ENCODE peak calls at places on chromosomes 11 and 22, in eight cellular contexts. F, N, O, J, E, Q, D and P are unnamed samples.

GRCh38 chr11:102527701-102528100 is 2.8 kb downstream of the MMP7 start:
- DNase-seq in F (no peak), N (no peak), O (no peak), J (no peak), E (no peak), Q (peak), D (no peak), P (no peak)

GRCh38 chr11:111283945-111284481 is 14.3 kb upstream of the POU2AF3 start:
- DNase-seq in F (peak), N (no peak), O (peak), J (no peak), E (no peak), Q (no peak), D (no peak), P (no peak)

GRCh38 chr11:114169321-114169749 is 109.8 kb downstream of the ZBTB16 start:
- DNase-seq in F (no peak), N (peak), O (no peak), J (no peak), E (no peak), Q (peak), D (no peak), P (no peak)

GRCh38 chr11:8247312-8247711 is 16.4 kb downstream of the LMO1 start:
- DNase-seq in F (peak), N (no peak), O (peak), J (no peak), E (peak), Q (no peak), D (no peak), P (peak)

GRCh38 chr11:66443602-66444001 is 5.0 kb upstream of the MRPL11 start:
- DNase-seq in F (no peak), N (peak), O (no peak), J (no peak), E (peak), Q (peak), D (no peak), P (no peak)

GRCh38 chr11:117328414-117329010 is 858 bp downstream of the CEP164 start:
- DNase-seq in F (no peak), N (peak), O (no peak), J (no peak), E (peak), Q (peak), D (no peak), P (peak)

GRCh38 chr11:83272627-83273026 is 13.5 kb downstream of the CCDC90B start:
- DNase-seq in F (no peak), N (peak), O (no peak), J (no peak), E (peak), Q (peak), D (no peak), P (no peak)

GRCh38 chr11:62921201-62921572 is at the start of gene CHRM1:
- DNase-seq in F (peak), N (no peak), O (peak), J (no peak), E (no peak), Q (no peak), D (no peak), P (no peak)

GRCh38 chr22:46259374-46259773 is 3.8 kb downstream of the PKDREJ start:
- DNase-seq in F (no peak), N (no peak), O (no peak), J (no peak), E (no peak), Q (no peak), D (no peak), P (no peak)

GRCh38 chr11:119337581-119338317 is 2.9 kb downstream of the C1QTNF5 start:
- DNase-seq in F (peak), N (peak), O (peak), J (no peak), E (peak), Q (peak), D (no peak), P (no peak)

GRCh38 chr11:22725079-22725478 is 58.7 kb downstream of the GAS2 start:
- DNase-seq in F (no peak), N (no peak), O (no peak), J (no peak), E (peak), Q (no peak), D (no peak), P (no peak)

GRCh38 chr11:108983621-108984020 is 318.8 kb downstream of the DDX10 start:
- DNase-seq in F (no peak), N (no peak), O (no peak), J (no peak), E (no peak), Q (peak), D (no peak), P (no peak)

GRCh38 chr11:35487532-35488078 is 37.8 kb downstream of the PAMR1 start:
- DNase-seq in F (peak), N (peak), O (peak), J (no peak), E (peak), Q (peak), D (no peak), P (no peak)

GRCh38 chr11:92880391-92880790 is 89.1 kb upstream of the MTNR1B start:
- DNase-seq in F (no peak), N (no peak), O (no peak), J (no peak), E (peak), Q (no peak), D (no peak), P (no peak)

GRCh38 chr11:69433741-69434140 is 47.7 kb upstream of the LINC01488 start:
- DNase-seq in F (no peak), N (no peak), O (no peak), J (no peak), E (no peak), Q (no peak), D (no peak), P (no peak)

GRCh38 chr11:14075118-14075601 is 112.6 kb downstream of the SPON1 start:
- DNase-seq in F (peak), N (no peak), O (no peak), J (peak), E (no peak), Q (no peak), D (no peak), P (no peak)

DNA sequence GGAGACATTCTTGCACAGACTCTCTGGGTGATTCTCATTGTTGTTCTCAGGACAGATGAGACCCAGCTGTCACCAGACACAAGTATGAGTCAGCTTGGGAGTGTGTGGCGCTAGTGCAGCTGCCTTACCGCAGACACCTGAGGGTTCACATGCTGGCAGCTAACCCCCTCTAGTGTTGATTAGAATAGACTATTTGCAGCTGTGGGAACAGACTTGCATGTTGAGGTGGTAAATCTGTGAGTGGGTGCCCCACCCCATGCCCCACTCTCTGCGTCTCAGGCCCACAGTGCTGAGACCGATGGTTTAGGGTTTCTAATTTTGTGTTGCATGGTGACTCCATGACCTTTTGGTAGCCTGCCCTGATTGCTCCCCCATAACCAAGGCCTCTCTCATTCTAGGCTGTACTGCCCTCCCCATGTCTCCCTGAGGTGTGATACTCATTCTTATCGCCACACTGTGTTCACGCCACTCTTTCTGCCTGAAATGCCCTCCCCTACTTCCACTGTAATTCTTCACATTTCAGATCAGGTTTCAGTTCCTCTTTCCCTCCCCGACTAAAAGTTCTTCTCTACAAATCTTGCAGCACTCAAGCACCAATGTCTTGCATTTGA is 73.7 kb upstream of the KIRREL3 start:
- DNase-seq in F (peak), N (peak), O (peak), J (no peak), E (peak), Q (peak), D (peak), P (peak)
- TF ChIP-seq CTCF in F (peak), N (peak), O (no peak), J (no peak), E (no peak), Q (peak), D (peak), P (peak)

GRCh38 chr22:41238570-41239442 is 1.9 kb downstream of the CHADL start:
- DNase-seq in F (no peak), N (no peak), O (no peak), J (no peak), E (no peak), Q (no peak), D (no peak), P (no peak)
- H3K4me3 ChIP-seq in F (no peak), N (no peak), O (no peak), J (no peak), E (no peak), Q (no peak), D (no peak), P (no peak)

GRCh38 chr11:3341298-3341697 is 37.6 kb downstream of the ZNF195 start:
- DNase-seq in F (peak), N (peak), O (peak), J (peak), E (peak), Q (peak), D (peak), P (peak)
- TF ChIP-seq CTCF in F (peak), N (peak), O (peak), J (peak), E (peak), Q (peak), D (peak), P (peak)

GRCh38 chr11:16897460-16898061 is 116.7 kb downstream of the PLEKHA7 start:
- DNase-seq in F (peak), N (no peak), O (no peak), J (no peak), E (no peak), Q (no peak), D (no peak), P (no peak)

GRCh38 chr11:16899708-16900107 is 114.5 kb downstream of the PLEKHA7 start:
- DNase-seq in F (no peak), N (no peak), O (peak), J (no peak), E (no peak), Q (no peak), D (no peak), P (no peak)

GRCh38 chr11:16898274-16898985 is 115.8 kb downstream of the PLEKHA7 start:
- DNase-seq in F (no peak), N (no peak), O (no peak), J (no peak), E (no peak), Q (no peak), D (no peak), P (no peak)

GRCh38 chr11:16895306-16895705 is 118.9 kb downstream of the PLEKHA7 start:
- DNase-seq in F (no peak), N (no peak), O (no peak), J (no peak), E (no peak), Q (peak), D (no peak), P (no peak)

GRCh38 chr11:16896716-16897115 is 117.5 kb downstream of the PLEKHA7 start:
- DNase-seq in F (no peak), N (no peak), O (no peak), J (no peak), E (no peak), Q (no peak), D (no peak), P (no peak)
- H3K4me3 ChIP-seq in F (no peak), N (no peak), O (no peak), J (no peak), E (no peak), Q (no peak), D (no peak), P (no peak)

DNA sequence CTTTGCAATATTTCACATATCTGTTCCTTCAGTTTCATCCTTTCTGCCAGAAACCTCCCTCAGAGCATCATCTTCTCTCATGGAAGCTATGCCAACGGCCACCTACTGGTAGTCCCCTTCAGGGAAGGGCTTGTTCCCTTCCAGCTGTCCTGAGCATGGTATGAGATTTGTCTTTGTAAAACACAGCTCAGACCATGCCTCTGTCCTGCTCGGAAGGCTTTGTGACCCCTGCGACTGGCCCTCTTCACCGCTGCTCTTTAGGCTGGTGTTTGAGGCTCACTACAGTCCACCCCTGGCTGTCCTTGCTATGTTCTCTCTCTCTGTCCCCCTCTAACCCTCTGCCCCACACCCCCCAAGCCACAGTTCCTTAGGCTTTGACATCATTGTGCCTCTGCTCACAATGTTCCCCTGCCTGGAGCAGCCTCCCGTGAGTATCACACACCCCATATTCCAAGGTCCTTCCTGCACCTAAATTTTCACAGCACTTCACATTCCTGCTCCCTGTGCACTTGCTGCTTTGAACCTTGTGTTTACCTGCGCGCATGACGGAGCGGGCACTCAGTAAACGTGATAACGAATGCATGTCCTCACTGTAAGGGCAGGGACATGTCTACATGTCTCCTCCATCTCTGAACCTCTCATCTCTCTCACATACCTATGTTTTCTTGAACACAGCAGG is 24.0 kb upstream of the ACER3 start:
- DNase-seq in F (no peak), N (no peak), O (no peak), J (no peak), E (no peak), Q (no peak), D (no peak), P (no peak)
- TF ChIP-seq CTCF in F (peak), N (peak), O (no peak), J (no peak), E (peak), Q (no peak), D (peak), P (no peak)

GRCh38 chr11:125428486-125429173 is 67.4 kb downstream of the FEZ1 start:
- DNase-seq in F (peak), N (no peak), O (no peak), J (no peak), E (no peak), Q (no peak), D (no peak), P (no peak)
- H3K4me3 ChIP-seq in F (no peak), N (no peak), O (no peak), J (no peak), E (no peak), Q (no peak), D (no peak), P (no peak)

GRCh38 chr22:32672542-32672941 is 129.0 kb upstream of the TIMP3 start:
- DNase-seq in F (no peak), N (no peak), O (no peak), J (no peak), E (no peak), Q (no peak), D (no peak), P (no peak)

GRCh38 chr22:32676196-32676595 is 125.3 kb upstream of the TIMP3 start:
- DNase-seq in F (no peak), N (no peak), O (no peak), J (no peak), E (no peak), Q (no peak), D (no peak), P (no peak)

GRCh38 chr22:32677876-32678275 is 123.6 kb upstream of the TIMP3 start:
- DNase-seq in F (no peak), N (no peak), O (no peak), J (no peak), E (no peak), Q (no peak), D (no peak), P (no peak)

GRCh38 chr22:32680277-32680676 is 121.2 kb upstream of the TIMP3 start:
- DNase-seq in F (no peak), N (no peak), O (no peak), J (no peak), E (no peak), Q (no peak), D (no peak), P (no peak)

GRCh38 chr22:32674925-32675825 is 126.3 kb upstream of the TIMP3 start:
- DNase-seq in F (no peak), N (no peak), O (no peak), J (no peak), E (peak), Q (no peak), D (no peak), P (no peak)
- TF ChIP-seq CTCF in F (no peak), N (no peak), O (no peak), J (no peak), E (peak), Q (no peak), D (no peak), P (no peak)

DNA sequence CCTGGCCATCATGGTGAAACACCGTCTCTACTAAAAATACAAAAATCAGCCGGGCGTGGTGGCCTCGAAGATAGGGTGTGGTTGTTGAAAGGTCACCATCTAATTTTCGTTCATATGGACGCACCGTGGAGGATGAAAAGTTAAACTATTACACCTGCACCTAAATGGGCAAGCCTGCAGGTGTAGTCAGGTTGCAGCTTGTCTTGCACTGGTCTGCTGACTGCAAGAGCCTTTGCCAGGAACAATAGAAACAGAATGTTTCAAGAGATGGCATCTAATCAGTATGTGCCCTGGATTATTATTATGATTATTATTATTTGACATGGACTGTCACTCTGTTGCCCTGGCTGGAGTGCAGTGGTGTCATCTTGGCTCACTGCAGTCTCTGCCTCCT is 905 bp downstream of the NADSYN1 start:
- DNase-seq in F (no peak), N (no peak), O (no peak), J (no peak), E (no peak), Q (no peak), D (no peak), P (peak)
- H3K4me3 ChIP-seq in F (peak), N (peak), O (peak), J (peak), E (peak), Q (peak), D (peak), P (peak)